ENCODE peak calls at places on chromosome 7, in six cellular contexts. One of them, this sample, is unnamed.

GRCh38 chr7:73838642-73839041 is 3.7 kb downstream of the METTL27 start:
- DNase-seq in myocyte: no peak
- DNase-seq in NCI-H2081 treated with DMSO at 0.1 percent for 48 hours: no peak
- DNase-seq in memory B cell: no peak
- DNase-seq in RPMI7951: no peak
- DNase-seq in iris pigment epithelial cell: no peak
- DNase-seq in this sample: no peak

GRCh38 chr7:84637568-84638338 is 443.2 kb upstream of the SEMA3A start:
- DNase-seq in RPMI7951: peak
- DNase-seq in memory B cell: no peak
- DNase-seq in iris pigment epithelial cell: peak
- DNase-seq in NCI-H2081 treated with DMSO at 0.1 percent for 48 hours: no peak
- DNase-seq in myocyte: peak
- DNase-seq in this sample: peak

GRCh38 chr7:42315631-42316030 is 78.6 kb upstream of the GLI3 start:
- DNase-seq in RPMI7951: peak
- DNase-seq in myocyte: peak
- DNase-seq in NCI-H2081 treated with DMSO at 0.1 percent for 48 hours: no peak
- DNase-seq in iris pigment epithelial cell: peak
- DNase-seq in memory B cell: no peak
- DNase-seq in this sample: no peak

GRCh38 chr7:106126170-106126938 is 14.2 kb upstream of the SYPL1 start:
- DNase-seq in NCI-H2081 treated with DMSO at 0.1 percent for 48 hours: no peak
- DNase-seq in RPMI7951: peak
- DNase-seq in memory B cell: peak
- DNase-seq in iris pigment epithelial cell: peak
- DNase-seq in myocyte: peak
- DNase-seq in this sample: peak

GRCh38 chr7:111756687-111757178 is 194.4 kb upstream of the IMMP2L start:
- DNase-seq in memory B cell: no peak
- DNase-seq in iris pigment epithelial cell: peak
- DNase-seq in RPMI7951: peak
- DNase-seq in NCI-H2081 treated with DMSO at 0.1 percent for 48 hours: no peak
- DNase-seq in myocyte: peak
- DNase-seq in this sample: peak

GRCh38 chr7:101625076-101625914 is 3.8 kb downstream of the MYL10 start:
- DNase-seq in RPMI7951: no peak
- DNase-seq in myocyte: no peak
- DNase-seq in NCI-H2081 treated with DMSO at 0.1 percent for 48 hours: no peak
- DNase-seq in iris pigment epithelial cell: peak
- DNase-seq in memory B cell: no peak
- DNase-seq in this sample: no peak

GRCh38 chr7:102836206-102836938 is 76.4 kb upstream of the LRRC17 start:
- DNase-seq in myocyte: peak
- DNase-seq in RPMI7951: peak
- DNase-seq in memory B cell: no peak
- DNase-seq in NCI-H2081 treated with DMSO at 0.1 percent for 48 hours: no peak
- DNase-seq in iris pigment epithelial cell: peak
- DNase-seq in this sample: no peak

GRCh38 chr7:157434231-157434630 is 97.4 kb downstream of the DNAJB6 start:
- DNase-seq in iris pigment epithelial cell: no peak
- DNase-seq in memory B cell: no peak
- DNase-seq in RPMI7951: no peak
- DNase-seq in myocyte: no peak
- DNase-seq in NCI-H2081 treated with DMSO at 0.1 percent for 48 hours: no peak
- DNase-seq in this sample: no peak

GRCh38 chr7:56053993-56054392 is 2.4 kb downstream of the CCT6A start:
- DNase-seq in iris pigment epithelial cell: no peak
- DNase-seq in RPMI7951: no peak
- DNase-seq in myocyte: no peak
- DNase-seq in NCI-H2081 treated with DMSO at 0.1 percent for 48 hours: no peak
- DNase-seq in memory B cell: no peak
- DNase-seq in this sample: no peak

GRCh38 chr7:150324366-150324961 is 1.1 kb upstream of the ACTR3C start:
- DNase-seq in RPMI7951: no peak
- DNase-seq in myocyte: peak
- DNase-seq in memory B cell: no peak
- DNase-seq in NCI-H2081 treated with DMSO at 0.1 percent for 48 hours: no peak
- DNase-seq in iris pigment epithelial cell: peak
- DNase-seq in this sample: no peak

GRCh38 chr7:70698219-70698832 is 433.6 kb upstream of the GALNT17 start:
- DNase-seq in memory B cell: peak
- DNase-seq in NCI-H2081 treated with DMSO at 0.1 percent for 48 hours: peak
- DNase-seq in myocyte: peak
- DNase-seq in RPMI7951: peak
- DNase-seq in iris pigment epithelial cell: peak
- DNase-seq in this sample: peak

GRCh38 chr7:79258826-79259225 is 194.6 kb downstream of the MAGI2 start:
- DNase-seq in RPMI7951: no peak
- DNase-seq in memory B cell: no peak
- DNase-seq in iris pigment epithelial cell: no peak
- DNase-seq in NCI-H2081 treated with DMSO at 0.1 percent for 48 hours: no peak
- DNase-seq in myocyte: peak
- DNase-seq in this sample: no peak

GRCh38 chr7:106781007-106781406 is 84.1 kb upstream of the PIK3CG start:
- DNase-seq in myocyte: no peak
- DNase-seq in memory B cell: no peak
- DNase-seq in RPMI7951: no peak
- DNase-seq in NCI-H2081 treated with DMSO at 0.1 percent for 48 hours: no peak
- DNase-seq in iris pigment epithelial cell: no peak
- DNase-seq in this sample: no peak

GRCh38 chr7:4739528-4739992 is 35.9 kb upstream of the AP5Z1 start:
- DNase-seq in myocyte: peak
- DNase-seq in iris pigment epithelial cell: peak
- DNase-seq in RPMI7951: no peak
- DNase-seq in NCI-H2081 treated with DMSO at 0.1 percent for 48 hours: no peak
- DNase-seq in memory B cell: no peak
- DNase-seq in this sample: peak

GRCh38 chr7:106736508-106737201 is 75.7 kb upstream of the CCDC71L start:
- DNase-seq in iris pigment epithelial cell: peak
- DNase-seq in NCI-H2081 treated with DMSO at 0.1 percent for 48 hours: peak
- DNase-seq in myocyte: peak
- DNase-seq in memory B cell: peak
- DNase-seq in RPMI7951: peak
- DNase-seq in this sample: peak

GRCh38 chr7:159022238-159022993 is 122.3 kb downstream of the VIPR2 start:
- DNase-seq in RPMI7951: peak
- DNase-seq in iris pigment epithelial cell: peak
- DNase-seq in myocyte: no peak
- DNase-seq in NCI-H2081 treated with DMSO at 0.1 percent for 48 hours: no peak
- DNase-seq in memory B cell: no peak
- DNase-seq in this sample: peak

GRCh38 chr7:22485189-22485588 is 14.8 kb downstream of the STEAP1B start:
- DNase-seq in NCI-H2081 treated with DMSO at 0.1 percent for 48 hours: no peak
- DNase-seq in memory B cell: no peak
- DNase-seq in RPMI7951: peak
- DNase-seq in myocyte: no peak
- DNase-seq in iris pigment epithelial cell: peak
- DNase-seq in this sample: no peak

GRCh38 chr7:33423646-33424020 is 294.3 kb downstream of the BBS9 start:
- DNase-seq in NCI-H2081 treated with DMSO at 0.1 percent for 48 hours: no peak
- DNase-seq in iris pigment epithelial cell: no peak
- DNase-seq in memory B cell: peak
- DNase-seq in myocyte: peak
- DNase-seq in RPMI7951: no peak
- DNase-seq in this sample: peak

GRCh38 chr7:80410081-80410480 is 101.8 kb downstream of the GNAT3 start:
- DNase-seq in iris pigment epithelial cell: peak
- DNase-seq in NCI-H2081 treated with DMSO at 0.1 percent for 48 hours: no peak
- DNase-seq in memory B cell: no peak
- DNase-seq in myocyte: no peak
- DNase-seq in RPMI7951: no peak
- DNase-seq in this sample: no peak

GRCh38 chr7:139431459-139431858 is 52.0 kb downstream of the KLRG2 start:
- DNase-seq in memory B cell: no peak
- DNase-seq in NCI-H2081 treated with DMSO at 0.1 percent for 48 hours: no peak
- DNase-seq in myocyte: peak
- DNase-seq in iris pigment epithelial cell: peak
- DNase-seq in RPMI7951: no peak
- DNase-seq in this sample: no peak

GRCh38 chr7:158016171-158017087 is 571.2 kb downstream of the PTPRN2 start:
- DNase-seq in NCI-H2081 treated with DMSO at 0.1 percent for 48 hours: peak
- DNase-seq in myocyte: no peak
- DNase-seq in memory B cell: no peak
- DNase-seq in RPMI7951: no peak
- DNase-seq in iris pigment epithelial cell: no peak
- DNase-seq in this sample: no peak

GRCh38 chr7:15686209-15686956 is at the start of gene MEOX2:
- DNase-seq in RPMI7951: peak
- DNase-seq in NCI-H2081 treated with DMSO at 0.1 percent for 48 hours: no peak
- DNase-seq in iris pigment epithelial cell: peak
- DNase-seq in memory B cell: no peak
- DNase-seq in myocyte: peak
- DNase-seq in this sample: no peak

GRCh38 chr7:111560773-111561658 is 1.3 kb downstream of the IMMP2L start:
- DNase-seq in myocyte: peak
- DNase-seq in NCI-H2081 treated with DMSO at 0.1 percent for 48 hours: no peak
- DNase-seq in memory B cell: no peak
- DNase-seq in iris pigment epithelial cell: peak
- DNase-seq in RPMI7951: peak
- DNase-seq in this sample: peak

GRCh38 chr7:138602456-138602855 is 98.7 kb downstream of the SVOPL start:
- DNase-seq in myocyte: no peak
- DNase-seq in RPMI7951: no peak
- DNase-seq in NCI-H2081 treated with DMSO at 0.1 percent for 48 hours: no peak
- DNase-seq in iris pigment epithelial cell: no peak
- DNase-seq in memory B cell: no peak
- DNase-seq in this sample: peak

GRCh38 chr7:47422631-47423030 is 159.3 kb downstream of the TNS3 start:
- DNase-seq in RPMI7951: peak
- DNase-seq in iris pigment epithelial cell: no peak
- DNase-seq in memory B cell: no peak
- DNase-seq in NCI-H2081 treated with DMSO at 0.1 percent for 48 hours: no peak
- DNase-seq in myocyte: peak
- DNase-seq in this sample: no peak

GRCh38 chr7:141663081-141663510 is 38.9 kb downstream of the DENND11 start:
- DNase-seq in myocyte: no peak
- DNase-seq in RPMI7951: peak
- DNase-seq in NCI-H2081 treated with DMSO at 0.1 percent for 48 hours: no peak
- DNase-seq in memory B cell: no peak
- DNase-seq in iris pigment epithelial cell: peak
- DNase-seq in this sample: no peak

GRCh38 chr7:90825779-90826178 is 229.7 kb downstream of the CDK14 start:
- DNase-seq in myocyte: no peak
- DNase-seq in iris pigment epithelial cell: peak
- DNase-seq in NCI-H2081 treated with DMSO at 0.1 percent for 48 hours: no peak
- DNase-seq in RPMI7951: peak
- DNase-seq in memory B cell: no peak
- DNase-seq in this sample: no peak

GRCh38 chr7:159153511-159153910 is 8.8 kb upstream of the VIPR2 start:
- DNase-seq in memory B cell: no peak
- DNase-seq in myocyte: no peak
- DNase-seq in NCI-H2081 treated with DMSO at 0.1 percent for 48 hours: no peak
- DNase-seq in iris pigment epithelial cell: no peak
- DNase-seq in RPMI7951: no peak
- DNase-seq in this sample: no peak

GRCh38 chr7:5083291-5083690 is 37.6 kb downstream of the RBAK start:
- DNase-seq in memory B cell: no peak
- DNase-seq in NCI-H2081 treated with DMSO at 0.1 percent for 48 hours: no peak
- DNase-seq in RPMI7951: no peak
- DNase-seq in myocyte: no peak
- DNase-seq in iris pigment epithelial cell: no peak
- DNase-seq in this sample: no peak

GRCh38 chr7:48094861-48095293 is 5.8 kb downstream of the UPP1 start:
- DNase-seq in iris pigment epithelial cell: peak
- DNase-seq in memory B cell: no peak
- DNase-seq in RPMI7951: peak
- DNase-seq in NCI-H2081 treated with DMSO at 0.1 percent for 48 hours: no peak
- DNase-seq in myocyte: peak
- DNase-seq in this sample: no peak

GRCh38 chr7:97025983-97026704 is 1.5 kb upstream of the DLX5 start:
- DNase-seq in memory B cell: no peak
- DNase-seq in NCI-H2081 treated with DMSO at 0.1 percent for 48 hours: no peak
- DNase-seq in RPMI7951: no peak
- DNase-seq in myocyte: no peak
- DNase-seq in iris pigment epithelial cell: no peak
- DNase-seq in this sample: no peak

GRCh38 chr7:157576415-157576814 is 239.6 kb downstream of the DNAJB6 start:
- DNase-seq in myocyte: no peak
- DNase-seq in NCI-H2081 treated with DMSO at 0.1 percent for 48 hours: no peak
- DNase-seq in iris pigment epithelial cell: no peak
- DNase-seq in RPMI7951: no peak
- DNase-seq in memory B cell: peak
- DNase-seq in this sample: no peak